ENCODE peak calls at places on chromosome 1, in four cellular contexts. G, R, F and A are unnamed samples.

GRCh38 chr1:94531664-94532063 is 9.9 kb downstream of the F3 start:
- DNase-seq in R (no peak), G (no peak), F (no peak), A (no peak)

GRCh38 chr1:60813051-60813450 is 269.3 kb upstream of the NFIA start:
- DNase-seq in G (no peak), R (no peak), F (no peak), A (no peak)

GRCh38 chr1:90534116-90534515 is 183.0 kb downstream of the BARHL2 start:
- DNase-seq in F (no peak), R (no peak), G (no peak), A (no peak)

GRCh38 chr1:39754906-39755504 is 16.1 kb downstream of the OXCT2 start:
- DNase-seq in G (no peak), R (peak; percentile 6), F (no peak), A (no peak)

GRCh38 chr1:107228704-107229103 is 87.9 kb downstream of the NTNG1 start:
- DNase-seq in F (no peak), G (no peak), R (no peak), A (no peak)

GRCh38 chr1:93842750-93843500 is 36.1 kb downstream of the DNTTIP2 start:
- DNase-seq in G (no peak), F (no peak), R (no peak), A (no peak)

GRCh38 chr1:94953741-94954140 is 26.8 kb upstream of the CNN3 start:
- DNase-seq in G (no peak), R (no peak), F (no peak), A (no peak)

GRCh38 chr1:97082160-97082848 is 360.7 kb downstream of the PTBP2 start:
- DNase-seq in F (no peak), R (no peak), G (no peak), A (no peak)

GRCh38 chr1:13697738-13698137 is 2.2 kb upstream of the PRDM2 start:
- DNase-seq in R (no peak), F (no peak), G (no peak), A (no peak)

GRCh38 chr1:183600136-183600535 is 9.9 kb upstream of the NCF2 start:
- DNase-seq in F (no peak), G (no peak), R (no peak), A (no peak)

GRCh38 chr1:119631433-119632102 is 16.5 kb downstream of the ZNF697 start:
- DNase-seq in R (peak; percentile 96), F (peak; percentile 60), G (peak; percentile 42), A (peak; percentile 35)

GRCh38 chr1:27416387-27417111 is 24.1 kb downstream of the GPR3 start:
- DNase-seq in G (peak; percentile 74), R (no peak), F (peak; percentile 41), A (peak; percentile 11)

GRCh38 chr1:184033711-184034167 is 3.8 kb downstream of the COLGALT2 start:
- DNase-seq in G (no peak), F (no peak), R (no peak), A (no peak)

GRCh38 chr1:3777647-3778589 is 5.4 kb downstream of the SMIM1 start:
- DNase-seq in G (no peak), F (no peak), R (no peak), A (no peak)

GRCh38 chr1:240399381-240399780 is 212.6 kb downstream of the GREM2 start:
- DNase-seq in R (no peak), G (peak; percentile 53), F (no peak), A (no peak)

GRCh38 chr1:15214507-15214906 is 32.5 kb upstream of the FHAD1 start:
- DNase-seq in F (no peak), G (peak; percentile 62), R (no peak), A (no peak)

GRCh38 chr1:55735110-55735509 is 519.9 kb upstream of the USP24 start:
- DNase-seq in G (no peak), F (no peak), R (no peak), A (no peak)

GRCh38 chr1:92601044-92601443 is 114.3 kb upstream of the GFI1 start:
- DNase-seq in G (no peak), F (no peak), R (no peak), A (no peak)

GRCh38 chr1:169731446-169731845 is 2.4 kb downstream of the SELE start:
- DNase-seq in G (no peak), R (no peak), F (no peak), A (no peak)

GRCh38 chr1:12125422-12126355 is 41.1 kb upstream of the TNFRSF1B start:
- DNase-seq in F (no peak), R (no peak), G (no peak), A (no peak)

GRCh38 chr1:90850925-90851710 is 134.0 kb upstream of the BARHL2 start:
- DNase-seq in R (peak; percentile 87), G (peak; percentile 88), F (peak; percentile 73), A (peak; percentile 67)

GRCh38 chr1:214146523-214146922 is 134.4 kb upstream of the SMYD2 start:
- DNase-seq in R (no peak), F (no peak), G (no peak), A (no peak)